ENCODE peak calls at places on chromosomes 5 and 9, in seven cellular contexts. N, O, U, R, E, I and K are unnamed samples.
A peak's percentile ranks its signal among the peaks of the same experiment; 100 is the strongest.

GRCh38 chr5:123696948-123697347 is 185.0 kb downstream of the CSNK1G3 start:
- DNase-seq in N (no peak), O (peak; percentile 65), U (no peak), R (no peak), E (peak; percentile 58), I (peak; percentile 77), K (no peak)

GRCh38 chr9:4547016-4547415 is 56.7 kb downstream of the SLC1A1 start:
- DNase-seq in N (no peak), O (no peak), U (peak; percentile 85), R (no peak), E (peak; percentile 40), I (peak; percentile 57), K (no peak)

GRCh38 chr9:127937383-127938297 is at the start of gene DPM2:
- DNase-seq in N (no peak), O (peak; percentile 78), U (peak; percentile 91), R (no peak), E (peak; percentile 86), I (peak; percentile 85), K (peak; percentile 79)

GRCh38 chr5:168552146-168552545 is 23.0 kb downstream of the FBLL1 start:
- DNase-seq in N (peak; percentile 98), O (no peak), U (peak; percentile 99), R (no peak), E (peak; percentile 56), I (peak; percentile 99), K (peak; percentile 25)

GRCh38 chr9:38761999-38762398 is 42.1 kb upstream of the FAM240B start:
- DNase-seq in N (no peak), O (no peak), U (no peak), R (no peak), E (no peak), I (no peak), K (no peak)

GRCh38 chr9:124342946-124343485 is 72.2 kb downstream of the PSMB7 start:
- DNase-seq in N (peak; percentile 73), O (peak; percentile 69), U (peak; percentile 93), R (no peak), E (peak; percentile 87), I (peak; percentile 79), K (peak; percentile 87)

GRCh38 chr5:159022178-159022556 is 77.5 kb downstream of the EBF1 start:
- DNase-seq in N (no peak), O (peak; percentile 77), U (peak; percentile 69), R (no peak), E (peak; percentile 88), I (peak; percentile 82), K (no peak)

GRCh38 chr5:149062371-149063016 is 368 bp downstream of the SH3TC2 start:
- DNase-seq in N (no peak), O (no peak), U (peak; percentile 58), R (peak; percentile 91), E (peak; percentile 90), I (peak; percentile 87), K (peak; percentile 100)

GRCh38 chr9:106405871-106406435 is 457.0 kb upstream of the ZNF462 start:
- DNase-seq in N (no peak), O (no peak), U (peak; percentile 1), R (no peak), E (no peak), I (no peak), K (peak; percentile 9)

GRCh38 chr5:157294692-157295091 is 28.8 kb downstream of the CYFIP2 start:
- DNase-seq in N (no peak), O (no peak), U (no peak), R (no peak), E (no peak), I (no peak), K (peak; percentile 40)

GRCh38 chr9:107816187-107817021 is 326.8 kb upstream of the KLF4 start:
- DNase-seq in N (no peak), O (no peak), U (no peak), R (no peak), E (no peak), I (no peak), K (no peak)

GRCh38 chr5:101977729-101978345 is 318.2 kb downstream of the SLCO4C1 start:
- DNase-seq in N (peak; percentile 50), O (no peak), U (peak; percentile 68), R (no peak), E (peak; percentile 65), I (peak; percentile 54), K (peak; percentile 75)

GRCh38 chr5:80238078-80238477 is 17.8 kb downstream of the SERINC5 start:
- DNase-seq in N (no peak), O (no peak), U (no peak), R (no peak), E (no peak), I (no peak), K (no peak)

GRCh38 chr5:128579669-128580068 is 41.6 kb upstream of the FBN2 start:
- DNase-seq in N (no peak), O (no peak), U (peak; percentile 32), R (no peak), E (no peak), I (peak; percentile 7), K (peak; percentile 84)

GRCh38 chr9:76013797-76014196 is 123.3 kb downstream of the PCSK5 start:
- DNase-seq in N (no peak), O (no peak), U (no peak), R (no peak), E (no peak), I (no peak), K (no peak)

GRCh38 chr9:13450723-13451122 is 171.2 kb upstream of the MPDZ start:
- DNase-seq in N (peak; percentile 68), O (no peak), U (no peak), R (no peak), E (no peak), I (peak; percentile 23), K (no peak)

GRCh38 chr9:86368871-86369521 is 14.8 kb upstream of the TUT7 start:
- DNase-seq in N (no peak), O (no peak), U (peak; percentile 98), R (no peak), E (peak; percentile 85), I (peak; percentile 98), K (peak; percentile 72)

GRCh38 chr9:128499920-128500319 is 4.6 kb upstream of the GLE1 start:
- DNase-seq in N (no peak), O (no peak), U (no peak), R (no peak), E (no peak), I (no peak), K (no peak)

GRCh38 chr9:130770679-130771442 is 64.2 kb upstream of the ABL1 start:
- DNase-seq in N (peak; percentile 70), O (no peak), U (peak; percentile 87), R (no peak), E (peak; percentile 85), I (peak; percentile 88), K (peak; percentile 72)

GRCh38 chr5:132413567-132413966 is 44.1 kb downstream of the SLC22A5 start:
- DNase-seq in N (no peak), O (no peak), U (no peak), R (no peak), E (no peak), I (no peak), K (no peak)
- H3K4me3 ChIP-seq in N (no peak overlapping the region), O (no peak overlapping the region), U (no peak overlapping the region), R (no peak overlapping the region), E (peak overlapping the region; percentile 93), I (no peak overlapping the region), K (no peak overlapping the region)

GRCh38 chr5:77957081-77957480 is 180.9 kb upstream of the TBCA start:
- DNase-seq in N (no peak), O (no peak), U (no peak), R (no peak), E (no peak), I (no peak), K (no peak)

GRCh38 chr5:77958642-77959315 is 182.6 kb upstream of the TBCA start:
- DNase-seq in N (no peak), O (no peak), U (no peak), R (no peak), E (no peak), I (no peak), K (no peak)

GRCh38 chr5:77957516-77957915 is 181.4 kb upstream of the TBCA start:
- DNase-seq in N (no peak), O (no peak), U (no peak), R (no peak), E (no peak), I (no peak), K (no peak)

GRCh38 chr5:77960305-77960704 is 184.2 kb upstream of the TBCA start:
- DNase-seq in N (no peak), O (no peak), U (no peak), R (no peak), E (no peak), I (no peak), K (no peak)

GRCh38 chr5:77957931-77958476 is 181.9 kb upstream of the TBCA start:
- DNase-seq in N (no peak), O (no peak), U (no peak), R (no peak), E (no peak), I (no peak), K (no peak)
- H3K4me3 ChIP-seq in N (peak overlapping the region; percentile 9), O (no peak overlapping the region), U (no peak overlapping the region), R (no peak overlapping the region), E (peak overlapping the region; percentile 28), I (no peak overlapping the region), K (no peak overlapping the region)

GRCh38 chr9:126554292-126554691 is 59.4 kb upstream of the LMX1B start:
- DNase-seq in N (no peak), O (no peak), U (no peak), R (no peak), E (no peak), I (no peak), K (no peak)
- H3K4me3 ChIP-seq in N (no peak overlapping the region), O (no peak overlapping the region), U (no peak overlapping the region), R (no peak overlapping the region), E (no peak overlapping the region), I (no peak overlapping the region), K (no peak overlapping the region)

GRCh38 chr9:121120386-121120785 is 45.6 kb downstream of the CNTRL start:
- DNase-seq in N (no peak), O (no peak), U (no peak), R (no peak), E (no peak), I (no peak), K (no peak)

GRCh38 chr9:121121582-121122087 is 46.9 kb downstream of the CNTRL start:
- DNase-seq in N (peak; percentile 93), O (peak; percentile 98), U (peak; percentile 97), R (peak; percentile 97), E (peak; percentile 97), I (peak; percentile 97), K (peak; percentile 91)

GRCh38 chr9:121122450-121123032 is 47.8 kb downstream of the CNTRL start:
- DNase-seq in N (no peak), O (no peak), U (peak; percentile 6), R (no peak), E (peak; percentile 6), I (peak; percentile 4), K (no peak)

GRCh38 chr9:121125590-121125989 is 50.8 kb downstream of the CNTRL start:
- DNase-seq in N (no peak), O (no peak), U (no peak), R (no peak), E (no peak), I (no peak), K (no peak)

DNA sequence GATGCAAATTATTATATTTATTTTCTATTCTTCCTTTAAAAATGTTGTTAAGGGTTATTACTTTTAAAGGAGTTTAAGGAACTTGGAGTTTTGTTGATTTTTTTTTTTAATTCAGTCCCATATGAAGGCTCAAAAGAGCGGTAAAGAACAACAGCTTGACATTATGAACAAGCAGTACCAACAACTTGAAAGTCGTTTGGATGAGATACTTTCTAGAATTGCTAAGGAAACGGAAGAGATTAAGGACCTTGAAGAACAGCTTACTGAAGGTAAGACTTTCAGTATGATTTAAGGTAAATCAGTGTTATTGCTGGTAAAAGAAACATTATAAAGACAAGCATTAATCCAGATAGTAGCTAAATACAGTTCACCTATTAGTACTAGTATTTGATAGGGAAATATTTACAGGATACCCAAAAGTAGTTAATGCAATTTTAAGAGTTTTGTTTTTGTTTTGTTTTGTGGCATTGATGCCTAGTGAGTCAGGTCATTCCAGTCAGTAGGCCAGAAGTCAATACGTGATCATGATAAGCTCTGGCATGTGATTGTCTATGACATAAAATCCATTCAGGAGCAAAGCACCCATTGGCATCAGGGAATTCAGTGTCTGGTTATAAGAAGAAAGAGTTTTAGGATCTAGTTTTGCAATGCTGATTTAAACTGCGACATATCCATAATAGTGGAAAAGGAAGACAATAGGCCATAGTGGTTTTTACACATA is 49.2 kb downstream of the CNTRL start:
- DNase-seq in N (no peak), O (no peak), U (no peak), R (no peak), E (no peak), I (no peak), K (no peak)
- H3K4me3 ChIP-seq in N (no peak overlapping the region), O (no peak overlapping the region), U (no peak overlapping the region), R (no peak overlapping the region), E (no peak overlapping the region), I (no peak overlapping the region), K (no peak overlapping the region)